ENCODE peak calls at places on chromosomes 3 and 15, in five cellular contexts. One of them, this sample, is unnamed.

GRCh38 chr15:66650433-66650832 is 51.6 kb upstream of the SMAD6 start:
- DNase-seq in psoas muscle: peak
- DNase-seq in GM12865: no peak
- DNase-seq in cardiac fibroblast: no peak
- DNase-seq in mammary epithelial cell: no peak
- DNase-seq in this sample: no peak

GRCh38 chr3:48623851-48624547 is 2.4 kb upstream of the TMEM89 start:
- DNase-seq in mammary epithelial cell: no peak
- DNase-seq in GM12865: no peak
- DNase-seq in cardiac fibroblast: no peak
- DNase-seq in psoas muscle: no peak
- DNase-seq in this sample: peak

GRCh38 chr3:144273611-144274010 is 302.0 kb downstream of the DIPK2A start:
- DNase-seq in mammary epithelial cell: no peak
- DNase-seq in cardiac fibroblast: peak
- DNase-seq in psoas muscle: no peak
- DNase-seq in GM12865: no peak
- DNase-seq in this sample: no peak

GRCh38 chr3:197555281-197556261 is at the start of gene BDH1:
- DNase-seq in GM12865: peak
- DNase-seq in mammary epithelial cell: peak
- DNase-seq in cardiac fibroblast: no peak
- DNase-seq in psoas muscle: peak
- DNase-seq in this sample: peak

GRCh38 chr3:41362638-41363559 is 163.6 kb downstream of the CTNNB1 start:
- DNase-seq in GM12865: no peak
- DNase-seq in psoas muscle: no peak
- DNase-seq in cardiac fibroblast: peak
- DNase-seq in mammary epithelial cell: no peak
- DNase-seq in this sample: no peak

GRCh38 chr15:64267331-64267973 is 88.5 kb downstream of the CSNK1G1 start:
- DNase-seq in psoas muscle: no peak
- DNase-seq in GM12865: no peak
- DNase-seq in mammary epithelial cell: no peak
- DNase-seq in cardiac fibroblast: no peak
- DNase-seq in this sample: no peak

GRCh38 chr3:100717637-100718487 is 8.6 kb downstream of the TFG start:
- DNase-seq in cardiac fibroblast: no peak
- DNase-seq in psoas muscle: no peak
- DNase-seq in mammary epithelial cell: no peak
- DNase-seq in GM12865: no peak
- DNase-seq in this sample: no peak

GRCh38 chr3:194955979-194956696 is 270.5 kb downstream of the FAM43A start:
- DNase-seq in mammary epithelial cell: no peak
- DNase-seq in psoas muscle: no peak
- DNase-seq in GM12865: no peak
- DNase-seq in cardiac fibroblast: no peak
- DNase-seq in this sample: no peak

GRCh38 chr3:161999846-162000245 is 503.2 kb downstream of the OTOL1 start:
- DNase-seq in psoas muscle: no peak
- DNase-seq in mammary epithelial cell: no peak
- DNase-seq in GM12865: no peak
- DNase-seq in cardiac fibroblast: no peak
- DNase-seq in this sample: no peak

GRCh38 chr3:168077091-168077490 is 18.6 kb downstream of the GOLIM4 start:
- DNase-seq in GM12865: no peak
- DNase-seq in mammary epithelial cell: peak
- DNase-seq in psoas muscle: no peak
- DNase-seq in cardiac fibroblast: no peak
- DNase-seq in this sample: no peak

GRCh38 chr3:169591159-169591951 is 72.2 kb downstream of the MECOM start:
- DNase-seq in mammary epithelial cell: peak
- DNase-seq in psoas muscle: no peak
- DNase-seq in cardiac fibroblast: peak
- DNase-seq in GM12865: no peak
- DNase-seq in this sample: peak

GRCh38 chr3:143563786-143564185 is 284.5 kb downstream of the SLC9A9 start:
- DNase-seq in cardiac fibroblast: no peak
- DNase-seq in psoas muscle: no peak
- DNase-seq in mammary epithelial cell: no peak
- DNase-seq in GM12865: no peak
- DNase-seq in this sample: no peak

GRCh38 chr15:66193066-66193465 is 60.5 kb downstream of the MEGF11 start:
- DNase-seq in cardiac fibroblast: no peak
- DNase-seq in psoas muscle: no peak
- DNase-seq in mammary epithelial cell: peak
- DNase-seq in GM12865: no peak
- DNase-seq in this sample: no peak

GRCh38 chr3:138187296-138188012 is at the start of gene ARMC8:
- DNase-seq in mammary epithelial cell: peak
- DNase-seq in cardiac fibroblast: peak
- DNase-seq in GM12865: peak
- DNase-seq in psoas muscle: peak
- DNase-seq in this sample: peak

GRCh38 chr3:53382106-53382505 is 34.8 kb upstream of the DCP1A start:
- DNase-seq in mammary epithelial cell: peak
- DNase-seq in cardiac fibroblast: peak
- DNase-seq in psoas muscle: no peak
- DNase-seq in GM12865: no peak
- DNase-seq in this sample: no peak

GRCh38 chr3:195802795-195803194 is 8.9 kb downstream of the MUC4 start:
- DNase-seq in mammary epithelial cell: no peak
- DNase-seq in psoas muscle: no peak
- DNase-seq in GM12865: no peak
- DNase-seq in cardiac fibroblast: no peak
- DNase-seq in this sample: no peak

GRCh38 chr3:15501126-15501525 is 20.4 kb downstream of the COLQ start:
- DNase-seq in cardiac fibroblast: no peak
- DNase-seq in GM12865: no peak
- DNase-seq in psoas muscle: no peak
- DNase-seq in mammary epithelial cell: no peak
- DNase-seq in this sample: no peak

GRCh38 chr15:81297147-81297572 is 26.8 kb downstream of the STARD5 start:
- DNase-seq in GM12865: no peak
- DNase-seq in mammary epithelial cell: peak
- DNase-seq in psoas muscle: no peak
- DNase-seq in cardiac fibroblast: peak
- DNase-seq in this sample: no peak
- H3K4me3 ChIP-seq in GM12865: peak
- H3K4me3 ChIP-seq in mammary epithelial cell: no peak
- H3K4me3 ChIP-seq in psoas muscle: peak
- H3K4me3 ChIP-seq in cardiac fibroblast: no peak
- H3K4me3 ChIP-seq in this sample: peak

DNA sequence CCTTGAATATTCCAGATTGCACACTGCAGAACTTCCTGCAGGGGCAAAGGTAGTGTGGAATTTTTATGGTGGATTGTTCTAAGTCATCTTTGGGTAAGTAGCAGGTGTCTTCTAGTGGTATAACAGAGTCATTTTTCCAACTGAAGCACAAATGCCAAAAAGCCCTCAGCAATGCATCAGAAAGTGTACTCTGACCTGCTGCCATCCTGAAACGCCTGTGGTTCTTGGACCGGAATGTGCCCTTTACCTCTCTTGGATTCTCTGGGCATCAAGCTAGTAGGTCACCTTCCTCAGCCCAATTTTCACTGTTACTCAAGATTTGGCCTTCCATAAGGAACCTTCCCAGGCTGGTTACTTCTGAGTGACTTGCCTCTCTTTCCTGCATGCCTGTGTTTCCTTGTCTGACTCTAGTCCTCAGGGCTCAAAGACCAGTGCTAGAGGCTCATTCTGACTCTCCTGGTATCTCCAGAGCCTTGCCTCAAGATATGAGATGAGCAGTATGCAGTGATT is 4.8 kb downstream of the CLSTN2 start:
- DNase-seq in cardiac fibroblast: no peak
- DNase-seq in GM12865: no peak
- DNase-seq in mammary epithelial cell: no peak
- DNase-seq in psoas muscle: no peak
- DNase-seq in this sample: no peak
- H3K4me3 ChIP-seq in cardiac fibroblast: no peak
- H3K4me3 ChIP-seq in GM12865: no peak
- H3K4me3 ChIP-seq in mammary epithelial cell: no peak
- H3K4me3 ChIP-seq in psoas muscle: no peak
- H3K4me3 ChIP-seq in this sample: no peak

GRCh38 chr3:141939759-141940158 is 63.3 kb downstream of the ATP1B3 start:
- DNase-seq in psoas muscle: no peak
- DNase-seq in GM12865: no peak
- DNase-seq in mammary epithelial cell: no peak
- DNase-seq in cardiac fibroblast: no peak
- DNase-seq in this sample: no peak

GRCh38 chr3:141938011-141938350 is 61.5 kb downstream of the ATP1B3 start:
- DNase-seq in cardiac fibroblast: no peak
- DNase-seq in psoas muscle: no peak
- DNase-seq in mammary epithelial cell: no peak
- DNase-seq in GM12865: no peak
- DNase-seq in this sample: no peak

GRCh38 chr3:141942006-141942405 is 65.6 kb downstream of the ATP1B3 start:
- DNase-seq in psoas muscle: no peak
- DNase-seq in cardiac fibroblast: no peak
- DNase-seq in GM12865: no peak
- DNase-seq in mammary epithelial cell: no peak
- DNase-seq in this sample: no peak

GRCh38 chr3:141940204-141940776 is 63.8 kb downstream of the ATP1B3 start:
- DNase-seq in cardiac fibroblast: peak
- DNase-seq in psoas muscle: no peak
- DNase-seq in mammary epithelial cell: peak
- DNase-seq in GM12865: no peak
- DNase-seq in this sample: peak

DNA sequence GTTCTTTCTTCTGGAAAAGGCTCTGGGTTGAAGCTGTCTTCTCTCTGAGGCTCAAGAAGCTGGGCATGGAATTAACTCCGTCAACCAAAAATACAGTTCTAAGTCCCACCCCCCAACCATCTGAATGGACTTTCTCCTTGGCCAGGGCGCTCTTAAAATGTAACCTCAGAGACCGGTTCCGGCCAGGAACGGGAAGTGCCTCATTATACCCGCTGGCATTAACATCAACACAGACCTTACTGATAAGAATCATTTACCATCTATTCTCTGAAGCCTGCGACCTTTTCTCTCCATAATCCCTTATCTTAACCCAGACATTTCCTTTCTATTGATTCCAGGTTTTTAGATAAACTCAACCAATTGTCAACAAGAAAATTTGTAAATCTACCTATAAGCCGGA is 64.7 kb downstream of the ATP1B3 start:
- DNase-seq in mammary epithelial cell: no peak
- DNase-seq in psoas muscle: no peak
- DNase-seq in cardiac fibroblast: no peak
- DNase-seq in GM12865: no peak
- DNase-seq in this sample: peak
- H3K4me3 ChIP-seq in mammary epithelial cell: no peak
- H3K4me3 ChIP-seq in psoas muscle: no peak
- H3K4me3 ChIP-seq in cardiac fibroblast: no peak
- H3K4me3 ChIP-seq in GM12865: no peak
- H3K4me3 ChIP-seq in this sample: no peak

DNA sequence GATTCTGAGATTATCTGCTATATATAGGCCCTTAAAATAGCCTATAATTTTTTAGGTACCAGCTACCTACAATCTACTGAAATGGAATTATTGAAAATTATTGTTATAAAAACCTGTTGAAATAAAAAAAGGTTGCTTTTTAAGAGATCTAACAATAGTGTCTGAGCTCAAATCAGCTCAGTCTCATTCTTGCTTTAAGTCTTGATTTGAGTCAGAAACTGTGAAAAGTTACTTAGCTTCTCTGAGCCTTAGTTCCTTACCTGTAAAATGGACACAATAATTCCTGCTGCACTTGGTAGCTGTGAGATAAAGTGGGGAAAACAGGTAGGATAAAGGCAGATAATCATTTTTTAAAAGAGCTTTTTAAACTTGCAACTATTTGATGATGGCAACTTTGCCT is 118.8 kb upstream of the UBE2E2 start:
- DNase-seq in psoas muscle: no peak
- DNase-seq in cardiac fibroblast: no peak
- DNase-seq in GM12865: no peak
- DNase-seq in mammary epithelial cell: no peak
- DNase-seq in this sample: no peak
- H3K4me3 ChIP-seq in psoas muscle: no peak
- H3K4me3 ChIP-seq in cardiac fibroblast: no peak
- H3K4me3 ChIP-seq in GM12865: no peak
- H3K4me3 ChIP-seq in mammary epithelial cell: no peak
- H3K4me3 ChIP-seq in this sample: no peak

GRCh38 chr3:39882111-39882510 is 72.7 kb downstream of the MYRIP start:
- DNase-seq in cardiac fibroblast: no peak
- DNase-seq in GM12865: no peak
- DNase-seq in mammary epithelial cell: no peak
- DNase-seq in psoas muscle: no peak
- DNase-seq in this sample: no peak

GRCh38 chr3:39879581-39879980 is 70.2 kb downstream of the MYRIP start:
- DNase-seq in GM12865: no peak
- DNase-seq in cardiac fibroblast: no peak
- DNase-seq in psoas muscle: no peak
- DNase-seq in mammary epithelial cell: no peak
- DNase-seq in this sample: no peak
- H3K4me3 ChIP-seq in GM12865: no peak
- H3K4me3 ChIP-seq in cardiac fibroblast: no peak
- H3K4me3 ChIP-seq in psoas muscle: no peak
- H3K4me3 ChIP-seq in mammary epithelial cell: no peak
- H3K4me3 ChIP-seq in this sample: no peak

This sample was measured in mucosa of descending colon.